ENCODE peak calls at places on chromosomes 12 and 14, in ten cellular contexts. One of them, this sample, is unnamed.

GRCh38 chr12:89862511-89863331 is 154.1 kb upstream of the ATP2B1 start:
- DNase-seq in A549: no peak
- DNase-seq in ovary: no peak
- DNase-seq in thyroid gland: no peak
- DNase-seq in heart right ventricle: no peak
- DNase-seq in left ventricle myocardium inferior: no peak
- DNase-seq in stomach: no peak
- DNase-seq in tibial nerve: peak; percentile 23
- DNase-seq in uterus: no peak
- DNase-seq in foreskin keratinocyte: no peak
- DNase-seq in this sample: no peak

GRCh38 chr12:97464241-97465011 is 1.8 kb downstream of the RMST start:
- DNase-seq in ovary: no peak
- DNase-seq in stomach: no peak
- DNase-seq in thyroid gland: no peak
- DNase-seq in A549: no peak
- DNase-seq in tibial nerve: no peak
- DNase-seq in uterus: no peak
- DNase-seq in heart right ventricle: no peak
- DNase-seq in left ventricle myocardium inferior: no peak
- DNase-seq in foreskin keratinocyte: no peak
- DNase-seq in this sample: no peak

GRCh38 chr14:54567634-54568561 is 970 bp downstream of the SAMD4A start:
- DNase-seq in foreskin keratinocyte: no peak
- DNase-seq in ovary: peak; percentile 50
- DNase-seq in A549: no peak
- DNase-seq in heart right ventricle: peak; percentile 67
- DNase-seq in uterus: peak; percentile 55
- DNase-seq in thyroid gland: peak; percentile 64
- DNase-seq in stomach: peak; percentile 50
- DNase-seq in tibial nerve: peak; percentile 44
- DNase-seq in left ventricle myocardium inferior: peak; percentile 55
- DNase-seq in this sample: peak; percentile 30

GRCh38 chr12:6750506-6750905 is 2.4 kb downstream of the MLF2 start:
- DNase-seq in left ventricle myocardium inferior: no peak
- DNase-seq in A549: no peak
- DNase-seq in uterus: no peak
- DNase-seq in tibial nerve: no peak
- DNase-seq in ovary: no peak
- DNase-seq in thyroid gland: no peak
- DNase-seq in stomach: no peak
- DNase-seq in foreskin keratinocyte: no peak
- DNase-seq in heart right ventricle: no peak
- DNase-seq in this sample: no peak

GRCh38 chr14:53536446-53536845 is 383.3 kb upstream of the DDHD1 start:
- DNase-seq in left ventricle myocardium inferior: no peak
- DNase-seq in tibial nerve: no peak
- DNase-seq in thyroid gland: no peak
- DNase-seq in ovary: no peak
- DNase-seq in A549: no peak
- DNase-seq in uterus: no peak
- DNase-seq in heart right ventricle: no peak
- DNase-seq in foreskin keratinocyte: no peak
- DNase-seq in stomach: no peak
- DNase-seq in this sample: no peak

GRCh38 chr12:20314325-20314724 is 54.0 kb upstream of the PDE3A start:
- DNase-seq in uterus: no peak
- DNase-seq in stomach: no peak
- DNase-seq in A549: no peak
- DNase-seq in tibial nerve: no peak
- DNase-seq in left ventricle myocardium inferior: no peak
- DNase-seq in ovary: no peak
- DNase-seq in heart right ventricle: no peak
- DNase-seq in thyroid gland: no peak
- DNase-seq in foreskin keratinocyte: no peak
- DNase-seq in this sample: no peak

GRCh38 chr14:77478029-77478428 is 20.1 kb downstream of the AHSA1 start:
- DNase-seq in A549: no peak
- DNase-seq in ovary: no peak
- DNase-seq in thyroid gland: no peak
- DNase-seq in uterus: no peak
- DNase-seq in foreskin keratinocyte: no peak
- DNase-seq in heart right ventricle: no peak
- DNase-seq in tibial nerve: no peak
- DNase-seq in stomach: no peak
- DNase-seq in left ventricle myocardium inferior: no peak
- DNase-seq in this sample: no peak

GRCh38 chr12:71439613-71440392 is at the start of gene LGR5:
- DNase-seq in stomach: no peak
- DNase-seq in foreskin keratinocyte: no peak
- DNase-seq in ovary: peak; percentile 53
- DNase-seq in left ventricle myocardium inferior: peak; percentile 18
- DNase-seq in heart right ventricle: peak; percentile 17
- DNase-seq in tibial nerve: no peak
- DNase-seq in thyroid gland: peak; percentile 26
- DNase-seq in A549: no peak
- DNase-seq in uterus: no peak
- DNase-seq in this sample: no peak

GRCh38 chr14:32364941-32365340 is 35.8 kb downstream of the AKAP6 start:
- DNase-seq in uterus: no peak
- DNase-seq in foreskin keratinocyte: no peak
- DNase-seq in tibial nerve: no peak
- DNase-seq in stomach: no peak
- DNase-seq in thyroid gland: no peak
- DNase-seq in A549: no peak
- DNase-seq in ovary: no peak
- DNase-seq in left ventricle myocardium inferior: no peak
- DNase-seq in heart right ventricle: no peak
- DNase-seq in this sample: no peak

GRCh38 chr14:32366995-32367394 is 37.9 kb downstream of the AKAP6 start:
- DNase-seq in tibial nerve: no peak
- DNase-seq in foreskin keratinocyte: no peak
- DNase-seq in stomach: no peak
- DNase-seq in heart right ventricle: no peak
- DNase-seq in uterus: no peak
- DNase-seq in A549: no peak
- DNase-seq in left ventricle myocardium inferior: no peak
- DNase-seq in thyroid gland: peak; percentile 6
- DNase-seq in ovary: no peak
- DNase-seq in this sample: no peak

GRCh38 chr14:32367501-32367900 is 38.4 kb downstream of the AKAP6 start:
- DNase-seq in A549: no peak
- DNase-seq in left ventricle myocardium inferior: no peak
- DNase-seq in foreskin keratinocyte: no peak
- DNase-seq in tibial nerve: no peak
- DNase-seq in ovary: no peak
- DNase-seq in stomach: no peak
- DNase-seq in uterus: no peak
- DNase-seq in thyroid gland: no peak
- DNase-seq in heart right ventricle: no peak
- DNase-seq in this sample: no peak

GRCh38 chr14:32368107-32368506 is 39.0 kb downstream of the AKAP6 start:
- DNase-seq in heart right ventricle: no peak
- DNase-seq in left ventricle myocardium inferior: no peak
- DNase-seq in tibial nerve: no peak
- DNase-seq in A549: no peak
- DNase-seq in stomach: no peak
- DNase-seq in foreskin keratinocyte: no peak
- DNase-seq in ovary: no peak
- DNase-seq in uterus: no peak
- DNase-seq in thyroid gland: no peak
- DNase-seq in this sample: no peak

GRCh38 chr14:32366256-32366655 is 37.2 kb downstream of the AKAP6 start:
- DNase-seq in ovary: no peak
- DNase-seq in foreskin keratinocyte: no peak
- DNase-seq in stomach: no peak
- DNase-seq in thyroid gland: peak; percentile 18
- DNase-seq in tibial nerve: no peak
- DNase-seq in left ventricle myocardium inferior: no peak
- DNase-seq in heart right ventricle: no peak
- DNase-seq in uterus: no peak
- DNase-seq in A549: no peak
- DNase-seq in this sample: no peak
- TF ChIP-seq CTCF in ovary: no peak
- TF ChIP-seq CTCF in foreskin keratinocyte: peak; percentile 67
- TF ChIP-seq CTCF in stomach: no peak
- TF ChIP-seq CTCF in thyroid gland: no peak
- TF ChIP-seq CTCF in tibial nerve: no peak
- TF ChIP-seq CTCF in left ventricle myocardium inferior: peak; percentile 27
- TF ChIP-seq CTCF in heart right ventricle: peak; percentile 20
- TF ChIP-seq CTCF in uterus: no peak
- TF ChIP-seq CTCF in A549: no peak
- TF ChIP-seq CTCF in this sample: no peak

GRCh38 chr14:67514203-67514607 is 18.9 kb upstream of the PLEKHH1 start:
- DNase-seq in ovary: peak; percentile 28
- DNase-seq in thyroid gland: peak; percentile 35
- DNase-seq in uterus: peak; percentile 35
- DNase-seq in left ventricle myocardium inferior: no peak
- DNase-seq in foreskin keratinocyte: no peak
- DNase-seq in heart right ventricle: peak; percentile 19
- DNase-seq in A549: no peak
- DNase-seq in tibial nerve: peak; percentile 6
- DNase-seq in stomach: no peak
- DNase-seq in this sample: no peak
- H3K27ac ChIP-seq in ovary: peak overlapping the region; percentile 42
- H3K27ac ChIP-seq in thyroid gland: peak overlapping the region; percentile 68
- H3K27ac ChIP-seq in uterus: peak overlapping the region; percentile 79
- H3K27ac ChIP-seq in left ventricle myocardium inferior: peak overlapping the region; percentile 50
- H3K27ac ChIP-seq in foreskin keratinocyte: no peak overlapping the region
- H3K27ac ChIP-seq in heart right ventricle: no peak overlapping the region
- H3K27ac ChIP-seq in A549: peak overlapping the region; percentile 88
- H3K27ac ChIP-seq in tibial nerve: no peak overlapping the region
- H3K27ac ChIP-seq in stomach: no peak overlapping the region
- H3K27ac ChIP-seq in this sample: no peak overlapping the region

GRCh38 chr14:50228313-50228712 is 3.1 kb downstream of the SOS2 start:
- DNase-seq in tibial nerve: no peak
- DNase-seq in heart right ventricle: no peak
- DNase-seq in left ventricle myocardium inferior: no peak
- DNase-seq in stomach: no peak
- DNase-seq in ovary: no peak
- DNase-seq in A549: no peak
- DNase-seq in uterus: no peak
- DNase-seq in thyroid gland: no peak
- DNase-seq in foreskin keratinocyte: no peak
- DNase-seq in this sample: no peak

GRCh38 chr14:50231475-50232275 is at the start of gene SOS2:
- DNase-seq in ovary: peak; percentile 86
- DNase-seq in stomach: peak; percentile 88
- DNase-seq in foreskin keratinocyte: peak; percentile 60
- DNase-seq in tibial nerve: peak; percentile 71
- DNase-seq in left ventricle myocardium inferior: peak; percentile 90
- DNase-seq in uterus: peak; percentile 82
- DNase-seq in thyroid gland: peak; percentile 90
- DNase-seq in heart right ventricle: peak; percentile 88
- DNase-seq in A549: peak; percentile 81
- DNase-seq in this sample: peak; percentile 75

GRCh38 chr14:50232276-50232642 is 881 bp upstream of the SOS2 start:
- DNase-seq in left ventricle myocardium inferior: no peak
- DNase-seq in A549: no peak
- DNase-seq in foreskin keratinocyte: no peak
- DNase-seq in thyroid gland: no peak
- DNase-seq in uterus: no peak
- DNase-seq in heart right ventricle: no peak
- DNase-seq in ovary: no peak
- DNase-seq in tibial nerve: no peak
- DNase-seq in stomach: no peak
- DNase-seq in this sample: no peak

GRCh38 chr14:50230601-50231474 is 540 bp downstream of the SOS2 start:
- DNase-seq in foreskin keratinocyte: peak; percentile 71
- DNase-seq in tibial nerve: peak; percentile 61
- DNase-seq in ovary: peak; percentile 51
- DNase-seq in thyroid gland: peak; percentile 69
- DNase-seq in stomach: peak; percentile 41
- DNase-seq in left ventricle myocardium inferior: peak; percentile 67
- DNase-seq in uterus: peak; percentile 57
- DNase-seq in A549: peak; percentile 33
- DNase-seq in heart right ventricle: peak; percentile 64
- DNase-seq in this sample: peak; percentile 45

GRCh38 chr14:50229646-50230045 is 1.7 kb downstream of the SOS2 start:
- DNase-seq in stomach: no peak
- DNase-seq in left ventricle myocardium inferior: no peak
- DNase-seq in thyroid gland: no peak
- DNase-seq in heart right ventricle: no peak
- DNase-seq in ovary: no peak
- DNase-seq in A549: no peak
- DNase-seq in foreskin keratinocyte: no peak
- DNase-seq in uterus: no peak
- DNase-seq in tibial nerve: no peak
- DNase-seq in this sample: no peak
- TF ChIP-seq CTCF in stomach: no peak
- TF ChIP-seq CTCF in left ventricle myocardium inferior: no peak
- TF ChIP-seq CTCF in thyroid gland: no peak
- TF ChIP-seq CTCF in heart right ventricle: no peak
- TF ChIP-seq CTCF in ovary: no peak
- TF ChIP-seq CTCF in A549: no peak
- TF ChIP-seq CTCF in foreskin keratinocyte: no peak
- TF ChIP-seq CTCF in uterus: no peak
- TF ChIP-seq CTCF in tibial nerve: no peak
- TF ChIP-seq CTCF in this sample: no peak

GRCh38 chr12:88179436-88180014 is 37.4 kb downstream of the TMTC3 start:
- DNase-seq in foreskin keratinocyte: no peak
- DNase-seq in ovary: no peak
- DNase-seq in uterus: no peak
- DNase-seq in stomach: no peak
- DNase-seq in tibial nerve: no peak
- DNase-seq in thyroid gland: no peak
- DNase-seq in A549: no peak
- DNase-seq in left ventricle myocardium inferior: no peak
- DNase-seq in heart right ventricle: no peak
- DNase-seq in this sample: no peak

GRCh38 chr12:88181881-88182280 is 39.8 kb downstream of the TMTC3 start:
- DNase-seq in foreskin keratinocyte: no peak
- DNase-seq in heart right ventricle: no peak
- DNase-seq in thyroid gland: no peak
- DNase-seq in ovary: no peak
- DNase-seq in tibial nerve: no peak
- DNase-seq in A549: no peak
- DNase-seq in left ventricle myocardium inferior: no peak
- DNase-seq in stomach: no peak
- DNase-seq in uterus: no peak
- DNase-seq in this sample: no peak

GRCh38 chr12:88185279-88185678 is 43.2 kb downstream of the TMTC3 start:
- DNase-seq in tibial nerve: no peak
- DNase-seq in foreskin keratinocyte: no peak
- DNase-seq in thyroid gland: no peak
- DNase-seq in stomach: no peak
- DNase-seq in heart right ventricle: no peak
- DNase-seq in left ventricle myocardium inferior: no peak
- DNase-seq in uterus: no peak
- DNase-seq in A549: no peak
- DNase-seq in ovary: no peak
- DNase-seq in this sample: no peak

GRCh38 chr12:88184196-88184595 is 42.1 kb downstream of the TMTC3 start:
- DNase-seq in heart right ventricle: no peak
- DNase-seq in thyroid gland: no peak
- DNase-seq in stomach: no peak
- DNase-seq in foreskin keratinocyte: no peak
- DNase-seq in uterus: no peak
- DNase-seq in ovary: no peak
- DNase-seq in left ventricle myocardium inferior: no peak
- DNase-seq in tibial nerve: no peak
- DNase-seq in A549: no peak
- DNase-seq in this sample: no peak

DNA sequence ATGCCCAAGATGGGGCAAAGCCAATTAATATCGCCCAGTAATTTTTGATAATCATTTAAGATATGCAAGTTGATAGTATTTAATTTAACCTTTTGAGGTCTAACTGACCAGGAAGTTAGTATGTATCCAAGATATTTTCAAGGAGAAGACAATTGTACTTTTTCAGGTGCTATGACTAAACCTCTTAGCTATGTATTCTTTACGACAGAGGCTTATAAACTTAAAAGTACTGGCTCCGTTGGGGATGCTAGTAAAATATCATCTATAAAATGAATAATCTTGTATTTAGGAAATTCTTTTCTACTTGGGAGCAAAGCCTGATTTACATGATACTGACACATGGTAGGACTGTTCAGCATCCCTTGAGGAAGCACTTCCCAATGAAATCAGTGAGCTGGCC is 40.3 kb downstream of the TMTC3 start:
- DNase-seq in left ventricle myocardium inferior: no peak
- DNase-seq in heart right ventricle: no peak
- DNase-seq in thyroid gland: no peak
- DNase-seq in A549: no peak
- DNase-seq in ovary: no peak
- DNase-seq in stomach: no peak
- DNase-seq in uterus: no peak
- DNase-seq in tibial nerve: no peak
- DNase-seq in foreskin keratinocyte: peak; percentile 9
- DNase-seq in this sample: no peak
- H3K27ac ChIP-seq in left ventricle myocardium inferior: no peak overlapping the region
- H3K27ac ChIP-seq in heart right ventricle: no peak overlapping the region
- H3K27ac ChIP-seq in thyroid gland: no peak overlapping the region
- H3K27ac ChIP-seq in A549: no peak overlapping the region
- H3K27ac ChIP-seq in ovary: no peak overlapping the region
- H3K27ac ChIP-seq in stomach: no peak overlapping the region
- H3K27ac ChIP-seq in uterus: no peak overlapping the region
- H3K27ac ChIP-seq in tibial nerve: no peak overlapping the region
- H3K27ac ChIP-seq in foreskin keratinocyte: no peak overlapping the region
- H3K27ac ChIP-seq in this sample: no peak overlapping the region

This sample was measured in RWPE1.